ENCODE peak calls at places on chromosomes 3 and 15, in four cellular contexts. One of them, this sample, is unnamed.

GRCh38 chr15:83462953-83463433 is 15.9 kb downstream of the SH3GL3 start:
- ATAC-seq in HepG2: no peak
- ATAC-seq in K562: peak; percentile 91
- ATAC-seq in GM12878: no peak
- ATAC-seq in this sample: no peak

GRCh38 chr3:190883973-190884832 is 21.7 kb upstream of the GMNC start:
- ATAC-seq in HepG2: peak; percentile 68
- ATAC-seq in K562: peak; percentile 52
- ATAC-seq in GM12878: peak; percentile 73
- ATAC-seq in this sample: no peak

GRCh38 chr3:71513495-71513894 is 70.0 kb downstream of the FOXP1 start:
- ATAC-seq in HepG2: no peak
- ATAC-seq in K562: no peak
- ATAC-seq in GM12878: no peak
- ATAC-seq in this sample: no peak

GRCh38 chr3:36650271-36650671 is 114.1 kb downstream of the DCLK3 start:
- ATAC-seq in HepG2: no peak
- ATAC-seq in GM12878: no peak
- ATAC-seq in K562: no peak
- ATAC-seq in this sample: no peak

GRCh38 chr15:80798911-80799310 is 19.7 kb downstream of the CEMIP start:
- ATAC-seq in GM12878: no peak
- ATAC-seq in K562: no peak
- ATAC-seq in HepG2: no peak
- ATAC-seq in this sample: no peak

GRCh38 chr15:99006904-99007495 is 592 bp downstream of the PGPEP1L start:
- ATAC-seq in HepG2: no peak
- ATAC-seq in GM12878: no peak
- ATAC-seq in K562: peak; percentile 31
- ATAC-seq in this sample: no peak

GRCh38 chr15:69060744-69061143 is 46.2 kb downstream of the NOX5 start:
- ATAC-seq in HepG2: no peak
- ATAC-seq in K562: no peak
- ATAC-seq in GM12878: peak; percentile 54
- ATAC-seq in this sample: no peak

GRCh38 chr3:35946857-35947514 is 307.7 kb downstream of the ARPP21 start:
- ATAC-seq in HepG2: no peak
- ATAC-seq in GM12878: no peak
- ATAC-seq in K562: no peak
- ATAC-seq in this sample: no peak

GRCh38 chr15:39430389-39430788 is 150.5 kb upstream of the THBS1 start:
- ATAC-seq in HepG2: no peak
- ATAC-seq in K562: no peak
- ATAC-seq in GM12878: no peak
- ATAC-seq in this sample: no peak

GRCh38 chr3:189718215-189718614 is 87.0 kb downstream of the TP63 start:
- ATAC-seq in K562: no peak
- ATAC-seq in HepG2: no peak
- ATAC-seq in GM12878: no peak
- ATAC-seq in this sample: no peak

GRCh38 chr3:45224824-45225464 is 1.1 kb downstream of the TMEM158 start:
- ATAC-seq in K562: peak; percentile 84
- ATAC-seq in GM12878: peak; percentile 59
- ATAC-seq in HepG2: peak; percentile 90
- ATAC-seq in this sample: peak; percentile 56

GRCh38 chr15:89783111-89783860 is 7.2 kb downstream of the MESP2 start:
- ATAC-seq in GM12878: no peak
- ATAC-seq in HepG2: peak; percentile 8
- ATAC-seq in K562: peak; percentile 80
- ATAC-seq in this sample: no peak

GRCh38 chr15:79169531-79170123 is 79.0 kb upstream of the RASGRF1 start:
- ATAC-seq in HepG2: no peak
- ATAC-seq in GM12878: no peak
- ATAC-seq in K562: no peak
- ATAC-seq in this sample: no peak

GRCh38 chr15:38610748-38611147 is 46.1 kb upstream of the RASGRP1 start:
- ATAC-seq in HepG2: no peak
- ATAC-seq in GM12878: peak; percentile 29
- ATAC-seq in K562: peak; percentile 42
- ATAC-seq in this sample: no peak

GRCh38 chr3:192831801-192832347 is 85.8 kb downstream of the MB21D2 start:
- ATAC-seq in K562: no peak
- ATAC-seq in HepG2: no peak
- ATAC-seq in GM12878: no peak
- ATAC-seq in this sample: no peak

GRCh38 chr3:37129871-37130270 is 44.5 kb downstream of the LRRFIP2 start:
- ATAC-seq in GM12878: peak; percentile 76
- ATAC-seq in K562: no peak
- ATAC-seq in HepG2: no peak
- ATAC-seq in this sample: no peak

GRCh38 chr3:127289646-127290575 is 2.1 kb upstream of the PRR20G start:
- ATAC-seq in GM12878: no peak
- ATAC-seq in K562: no peak
- ATAC-seq in HepG2: no peak
- ATAC-seq in this sample: no peak

GRCh38 chr15:95409924-95410323 is 920.6 kb upstream of the NR2F2 start:
- ATAC-seq in HepG2: no peak
- ATAC-seq in GM12878: peak; percentile 59
- ATAC-seq in K562: no peak
- ATAC-seq in this sample: no peak

GRCh38 chr3:37074178-37074577 is 80.9 kb downstream of the MLH1 start:
- ATAC-seq in K562: no peak
- ATAC-seq in HepG2: no peak
- ATAC-seq in GM12878: no peak
- ATAC-seq in this sample: no peak

GRCh38 chr3:126508539-126508938 is 9.0 kb downstream of the UROC1 start:
- ATAC-seq in HepG2: no peak
- ATAC-seq in GM12878: no peak
- ATAC-seq in K562: no peak
- ATAC-seq in this sample: no peak

GRCh38 chr3:190526787-190527767 is 13.2 kb downstream of the IL1RAP start:
- ATAC-seq in K562: no peak
- ATAC-seq in HepG2: peak; percentile 88
- ATAC-seq in GM12878: no peak
- ATAC-seq in this sample: no peak

GRCh38 chr3:63921741-63922482 is 9.7 kb upstream of the SCAANT1 start:
- ATAC-seq in GM12878: peak; percentile 85
- ATAC-seq in K562: no peak
- ATAC-seq in HepG2: no peak
- ATAC-seq in this sample: no peak

GRCh38 chr15:58053236-58054153 is 12.0 kb downstream of the ALDH1A2 start:
- ATAC-seq in HepG2: no peak
- ATAC-seq in GM12878: no peak
- ATAC-seq in K562: no peak
- ATAC-seq in this sample: no peak

GRCh38 chr3:157958471-157958870 is 147.7 kb downstream of the SHOX2 start:
- ATAC-seq in K562: no peak
- ATAC-seq in HepG2: no peak
- ATAC-seq in GM12878: no peak
- ATAC-seq in this sample: no peak

GRCh38 chr3:102180291-102180931 is 254.4 kb upstream of the ZPLD1 start:
- ATAC-seq in HepG2: no peak
- ATAC-seq in K562: no peak
- ATAC-seq in GM12878: peak; percentile 45
- ATAC-seq in this sample: peak; percentile 64

GRCh38 chr3:76661527-76662250 is 378.2 kb upstream of the ROBO2 start:
- ATAC-seq in K562: no peak
- ATAC-seq in GM12878: no peak
- ATAC-seq in HepG2: no peak
- ATAC-seq in this sample: no peak

GRCh38 chr3:89419647-89420141 is 312.3 kb downstream of the EPHA3 start:
- ATAC-seq in HepG2: no peak
- ATAC-seq in K562: no peak
- ATAC-seq in GM12878: no peak
- ATAC-seq in this sample: no peak

GRCh38 chr3:127532561-127533203 is 57.9 kb downstream of the TPRA1 start:
- ATAC-seq in GM12878: no peak
- ATAC-seq in K562: no peak
- ATAC-seq in HepG2: no peak
- ATAC-seq in this sample: no peak

GRCh38 chr15:88605507-88606436 is 15.4 kb upstream of the AEN start:
- ATAC-seq in HepG2: peak; percentile 84
- ATAC-seq in GM12878: peak; percentile 70
- ATAC-seq in K562: peak; percentile 96
- ATAC-seq in this sample: no peak

GRCh38 chr15:91611924-91612323 is 241.6 kb upstream of the SLCO3A1 start:
- ATAC-seq in K562: no peak
- ATAC-seq in GM12878: no peak
- ATAC-seq in HepG2: peak; percentile 82
- ATAC-seq in this sample: no peak

GRCh38 chr15:32870240-32871033 is 152.6 kb downstream of the GREM1 start:
- ATAC-seq in K562: peak; percentile 71
- ATAC-seq in GM12878: peak; percentile 94
- ATAC-seq in HepG2: no peak
- ATAC-seq in this sample: peak; percentile 62

GRCh38 chr3:194657439-194657838 is 14.6 kb downstream of the LSG1 start:
- ATAC-seq in HepG2: no peak
- ATAC-seq in GM12878: no peak
- ATAC-seq in K562: no peak
- ATAC-seq in this sample: no peak

GRCh38 chr3:114498779-114499370 is 205.0 kb downstream of the TIGIT start:
- ATAC-seq in GM12878: no peak
- ATAC-seq in K562: peak; percentile 94
- ATAC-seq in HepG2: no peak
- ATAC-seq in this sample: no peak

GRCh38 chr3:197083486-197083885 is 53.9 kb upstream of the MELTF start:
- ATAC-seq in HepG2: no peak
- ATAC-seq in K562: peak; percentile 35
- ATAC-seq in GM12878: peak; percentile 27
- ATAC-seq in this sample: no peak

GRCh38 chr3:134149286-134149685 is 101.4 kb downstream of the RYK start:
- ATAC-seq in HepG2: no peak
- ATAC-seq in GM12878: no peak
- ATAC-seq in K562: no peak
- ATAC-seq in this sample: no peak

GRCh38 chr3:195847061-195847950 is 35.6 kb upstream of the MUC4 start:
- ATAC-seq in K562: no peak
- ATAC-seq in HepG2: peak; percentile 86
- ATAC-seq in GM12878: no peak
- ATAC-seq in this sample: no peak

GRCh38 chr3:195853036-195853435 is 41.3 kb upstream of the MUC4 start:
- ATAC-seq in HepG2: no peak
- ATAC-seq in K562: no peak
- ATAC-seq in GM12878: no peak
- ATAC-seq in this sample: no peak

GRCh38 chr3:195853930-195854478 is 42.3 kb upstream of the MUC4 start:
- ATAC-seq in K562: no peak
- ATAC-seq in GM12878: no peak
- ATAC-seq in HepG2: no peak
- ATAC-seq in this sample: no peak

GRCh38 chr3:195849322-195850074 is 37.8 kb upstream of the MUC4 start:
- ATAC-seq in K562: no peak
- ATAC-seq in HepG2: peak; percentile 50
- ATAC-seq in GM12878: no peak
- ATAC-seq in this sample: no peak

DNA sequence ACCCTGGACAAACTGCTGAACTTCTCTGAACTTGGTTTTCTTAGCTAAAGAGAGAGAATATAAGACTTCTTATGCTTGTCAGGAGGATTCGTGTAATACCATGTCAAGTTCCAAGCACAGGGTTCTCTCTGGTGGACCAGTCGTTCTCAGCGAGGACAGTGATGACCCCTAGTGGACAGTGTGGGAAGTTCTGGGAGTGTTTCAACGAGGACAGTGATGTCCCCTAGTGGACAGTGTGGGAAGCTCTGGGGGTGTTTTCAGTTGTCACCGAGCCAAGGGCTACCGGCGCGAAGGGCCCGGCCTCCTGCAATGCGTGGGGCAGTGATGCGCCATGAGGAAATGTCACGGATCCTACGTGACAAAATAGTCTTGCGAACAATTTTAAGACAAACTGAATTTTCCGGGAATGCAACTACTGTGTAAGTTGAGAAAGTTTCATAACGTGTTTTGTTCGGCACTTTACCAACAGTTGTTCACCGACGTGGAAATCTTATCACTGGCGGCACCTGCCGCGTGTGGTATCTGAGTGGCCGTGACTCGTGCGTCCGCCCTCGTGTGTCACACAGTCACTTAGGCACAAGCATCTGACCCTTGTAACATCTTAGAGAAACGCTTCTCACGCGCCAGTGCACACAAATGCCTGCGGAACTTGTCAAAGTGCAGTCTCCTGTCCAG is 39.3 kb upstream of the MUC4 start:
- ATAC-seq in HepG2: peak; percentile 57
- ATAC-seq in GM12878: peak; percentile 97
- ATAC-seq in K562: peak; percentile 86
- ATAC-seq in this sample: peak; percentile 95
- TF ChIP-seq EP300 in HepG2: no peak
- TF ChIP-seq EP300 in GM12878: no peak
- TF ChIP-seq EP300 in K562: peak; percentile 48
- TF ChIP-seq EP300 in this sample: no peak

GRCh38 chr3:98032881-98033280 is 2.2 kb downstream of the GABRR3 start:
- ATAC-seq in K562: no peak
- ATAC-seq in GM12878: no peak
- ATAC-seq in HepG2: no peak
- ATAC-seq in this sample: no peak

GRCh38 chr3:98038241-98038640 is 3.1 kb upstream of the GABRR3 start:
- ATAC-seq in GM12878: no peak
- ATAC-seq in HepG2: no peak
- ATAC-seq in K562: no peak
- ATAC-seq in this sample: no peak

GRCh38 chr3:98035208-98035607 is at the start of gene GABRR3:
- ATAC-seq in HepG2: no peak
- ATAC-seq in GM12878: no peak
- ATAC-seq in K562: no peak
- ATAC-seq in this sample: no peak

GRCh38 chr3:98034486-98034885 is 629 bp downstream of the GABRR3 start:
- ATAC-seq in GM12878: no peak
- ATAC-seq in HepG2: no peak
- ATAC-seq in K562: no peak
- ATAC-seq in this sample: no peak

DNA sequence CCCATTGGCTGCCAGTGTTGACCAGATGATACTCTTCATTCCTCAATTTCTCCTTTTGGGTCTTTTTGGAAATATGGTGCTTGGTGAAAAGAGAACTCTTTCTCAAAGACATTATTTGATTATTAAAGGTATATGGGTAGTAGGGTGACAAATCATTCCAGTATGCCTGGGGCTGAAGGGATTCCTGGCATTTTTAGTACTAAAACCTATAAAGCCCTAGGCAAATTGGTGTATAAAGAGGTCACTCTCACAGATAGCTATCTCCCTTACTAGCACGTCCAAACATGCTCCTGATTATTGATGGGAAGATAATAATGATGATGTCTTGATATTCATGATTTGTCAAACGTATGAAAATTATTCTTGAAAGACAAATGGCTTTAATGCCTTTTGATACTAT is 1.1 kb downstream of the GABRR3 start:
- ATAC-seq in K562: no peak
- ATAC-seq in GM12878: no peak
- ATAC-seq in HepG2: no peak
- ATAC-seq in this sample: no peak
- H3K27me3 ChIP-seq in K562: no peaks in the 10 kb centered on the region
- H3K27me3 ChIP-seq in GM12878: no peaks in the 10 kb centered on the region
- H3K27me3 ChIP-seq in HepG2: peaks cover 3% of the 10 kb centered on the region
- H3K27me3 ChIP-seq in this sample: peaks cover 25% of the 10 kb centered on the region

GRCh38 chr3:50241163-50241562 is 5.2 kb downstream of the GNAI2 start:
- ATAC-seq in K562: no peak
- ATAC-seq in GM12878: no peak
- ATAC-seq in HepG2: no peak
- ATAC-seq in this sample: no peak
- TF ChIP-seq EP300 in K562: no peak
- TF ChIP-seq EP300 in GM12878: no peak
- TF ChIP-seq EP300 in HepG2: no peak
- TF ChIP-seq EP300 in this sample: no peak

GRCh38 chr15:96421211-96421610 is 90.7 kb downstream of the NR2F2 start:
- ATAC-seq in HepG2: no peak
- ATAC-seq in K562: peak; percentile 73
- ATAC-seq in GM12878: peak; percentile 70
- ATAC-seq in this sample: no peak
- H3K27me3 ChIP-seq in HepG2: peaks cover 41% of the 10 kb centered on the region
- H3K27me3 ChIP-seq in K562: peaks cover 2% of the 10 kb centered on the region
- H3K27me3 ChIP-seq in GM12878: no peaks in the 10 kb centered on the region
- H3K27me3 ChIP-seq in this sample: peaks cover 62% of the 10 kb centered on the region